ENCODE peak calls at places on chromosomes 16 and 17, in eight cellular contexts. Z is aorta; P is neural progenitor cell; F is GM12865; K is ELR; Q is central memory CD4-positive, alpha-beta T cell; I is MCF 10A; G is EH. D is an unnamed sample.

GRCh38 chr16:86398201-86398600 is 112.1 kb upstream of the FOXF1 start:
- DNase-seq in Z (no peak), P (no peak), F (no peak), K (no peak), Q (no peak), I (no peak), G (peak; percentile 33), D (no peak)

GRCh38 chr17:82948081-82948511 is 108.3 kb upstream of the ZNF750 start:
- DNase-seq in Z (peak; percentile 66), P (no peak), F (no peak), K (no peak), Q (no peak), I (no peak), G (no peak), D (no peak)

GRCh38 chr16:47141773-47142468 is 1.8 kb downstream of the NETO2 start:
- DNase-seq in Z (peak; percentile 90), P (peak; percentile 93), F (peak; percentile 95), K (peak; percentile 91), Q (peak; percentile 82), I (peak; percentile 95), G (peak; percentile 80), D (peak; percentile 90)

GRCh38 chr17:66549312-66549705 is 246.9 kb downstream of the PRKCA start:
- DNase-seq in Z (no peak), P (no peak), F (no peak), K (peak; percentile 57), Q (no peak), I (no peak), G (peak; percentile 91), D (no peak)

GRCh38 chr17:64998436-64999190 is 57.9 kb downstream of the GNA13 start:
- DNase-seq in Z (no peak), P (no peak), F (no peak), K (peak; percentile 32), Q (no peak), I (peak; percentile 45), G (no peak), D (no peak)

GRCh38 chr16:73965591-73965990 is 331.0 kb upstream of the PSMD7 start:
- DNase-seq in Z (no peak), P (no peak), F (no peak), K (no peak), Q (no peak), I (no peak), G (no peak), D (no peak)

GRCh38 chr17:9021158-9021984 is at the start of gene NTN1:
- DNase-seq in Z (peak; percentile 89), P (peak; percentile 83), F (peak; percentile 54), K (peak; percentile 41), Q (peak; percentile 48), I (peak; percentile 11), G (peak; percentile 21), D (no peak)

GRCh38 chr16:79434771-79435170 is 165.8 kb downstream of the MAF start:
- DNase-seq in Z (no peak), P (no peak), F (no peak), K (no peak), Q (no peak), I (no peak), G (no peak), D (no peak)

GRCh38 chr17:46158323-46159296 is 34.6 kb downstream of the KANSL1 start:
- DNase-seq in Z (no peak), P (no peak), F (no peak), K (no peak), Q (no peak), I (no peak), G (no peak), D (no peak)

GRCh38 chr17:45224671-45225050 is 3.0 kb downstream of the FMNL1 start:
- DNase-seq in Z (no peak), P (no peak), F (peak; percentile 34), K (no peak), Q (no peak), I (no peak), G (no peak), D (no peak)

GRCh38 chr17:7836596-7837374 is 2.8 kb downstream of the KDM6B start:
- DNase-seq in Z (peak; percentile 95), P (peak; percentile 98), F (peak; percentile 93), K (peak; percentile 98), Q (peak; percentile 67), I (peak; percentile 97), G (peak; percentile 97), D (peak; percentile 95)

GRCh38 chr17:78040561-78041400 is 82.3 kb downstream of the TNRC6C start:
- DNase-seq in Z (peak; percentile 89), P (no peak), F (peak; percentile 28), K (peak; percentile 77), Q (peak; percentile 36), I (peak; percentile 77), G (peak; percentile 76), D (peak; percentile 87)

GRCh38 chr17:19398301-19399181 is 11.6 kb upstream of the MFAP4 start:
- DNase-seq in Z (peak; percentile 81), P (no peak), F (no peak), K (peak; percentile 35), Q (no peak), I (peak; percentile 48), G (peak; percentile 24), D (no peak)